ENCODE peak calls at places on chromosomes 6 and 20, in six cellular contexts. One of them, this sample, is unnamed.

GRCh38 chr20:57464642-57465211 is 60.2 kb downstream of the CTCFL start:
- DNase-seq in hepatocyte: peak
- DNase-seq in GM23338: peak
- DNase-seq in PC-9: peak
- DNase-seq in fibroblast of pulmonary artery: peak
- DNase-seq in heart left ventricle: no peak
- DNase-seq in this sample: peak

GRCh38 chr6:153063936-153064335 is 61.4 kb upstream of the MTRF1L start:
- DNase-seq in hepatocyte: no peak
- DNase-seq in GM23338: no peak
- DNase-seq in PC-9: no peak
- DNase-seq in fibroblast of pulmonary artery: no peak
- DNase-seq in heart left ventricle: no peak
- DNase-seq in this sample: no peak

GRCh38 chr6:100378576-100378975 is 86.1 kb downstream of the SIM1 start:
- DNase-seq in hepatocyte: no peak
- DNase-seq in GM23338: no peak
- DNase-seq in PC-9: no peak
- DNase-seq in fibroblast of pulmonary artery: no peak
- DNase-seq in heart left ventricle: no peak
- DNase-seq in this sample: no peak

GRCh38 chr20:51790256-51790655 is 12.1 kb downstream of the SALL4 start:
- DNase-seq in hepatocyte: no peak
- DNase-seq in GM23338: no peak
- DNase-seq in PC-9: no peak
- DNase-seq in fibroblast of pulmonary artery: no peak
- DNase-seq in heart left ventricle: no peak
- DNase-seq in this sample: no peak

GRCh38 chr6:15401769-15402250 is 155.9 kb downstream of the JARID2 start:
- DNase-seq in hepatocyte: peak
- DNase-seq in GM23338: no peak
- DNase-seq in PC-9: peak
- DNase-seq in fibroblast of pulmonary artery: peak
- DNase-seq in heart left ventricle: no peak
- DNase-seq in this sample: no peak

GRCh38 chr6:107154131-107154906 is 39.0 kb upstream of the BEND3 start:
- DNase-seq in hepatocyte: peak
- DNase-seq in GM23338: peak
- DNase-seq in PC-9: no peak
- DNase-seq in fibroblast of pulmonary artery: no peak
- DNase-seq in heart left ventricle: no peak
- DNase-seq in this sample: no peak

GRCh38 chr6:106631356-106631755 is 2.0 kb downstream of the QRSL1 start:
- DNase-seq in hepatocyte: no peak
- DNase-seq in GM23338: no peak
- DNase-seq in PC-9: no peak
- DNase-seq in fibroblast of pulmonary artery: peak
- DNase-seq in heart left ventricle: no peak
- DNase-seq in this sample: peak

GRCh38 chr6:44569131-44569530 is 181.6 kb downstream of the CDC5L start:
- DNase-seq in hepatocyte: no peak
- DNase-seq in GM23338: no peak
- DNase-seq in PC-9: no peak
- DNase-seq in fibroblast of pulmonary artery: no peak
- DNase-seq in heart left ventricle: no peak
- DNase-seq in this sample: no peak

GRCh38 chr20:50120935-50121693 is 8.2 kb upstream of the UBE2V1 start:
- DNase-seq in hepatocyte: peak
- DNase-seq in GM23338: peak
- DNase-seq in PC-9: peak
- DNase-seq in fibroblast of pulmonary artery: peak
- DNase-seq in heart left ventricle: peak
- DNase-seq in this sample: peak

GRCh38 chr6:118578617-118579016 is 30.5 kb downstream of the PLN start:
- DNase-seq in hepatocyte: no peak
- DNase-seq in GM23338: peak
- DNase-seq in PC-9: no peak
- DNase-seq in fibroblast of pulmonary artery: no peak
- DNase-seq in heart left ventricle: no peak
- DNase-seq in this sample: peak

GRCh38 chr20:48843125-48843806 is 15.5 kb upstream of the PREX1 start:
- DNase-seq in hepatocyte: no peak
- DNase-seq in GM23338: peak
- DNase-seq in PC-9: no peak
- DNase-seq in fibroblast of pulmonary artery: no peak
- DNase-seq in heart left ventricle: no peak
- DNase-seq in this sample: no peak

GRCh38 chr6:70445001-70445400 is 31.7 kb downstream of the FAM135A start:
- DNase-seq in hepatocyte: no peak
- DNase-seq in GM23338: no peak
- DNase-seq in PC-9: no peak
- DNase-seq in fibroblast of pulmonary artery: no peak
- DNase-seq in heart left ventricle: no peak
- DNase-seq in this sample: no peak

GRCh38 chr20:34642009-34642408 is 34.9 kb downstream of the PIGU start:
- DNase-seq in hepatocyte: no peak
- DNase-seq in GM23338: no peak
- DNase-seq in PC-9: no peak
- DNase-seq in fibroblast of pulmonary artery: no peak
- DNase-seq in heart left ventricle: no peak
- DNase-seq in this sample: no peak

GRCh38 chr6:24583463-24584389 is 62.3 kb downstream of the KIAA0319 start:
- DNase-seq in hepatocyte: peak
- DNase-seq in GM23338: peak
- DNase-seq in PC-9: peak
- DNase-seq in fibroblast of pulmonary artery: peak
- DNase-seq in heart left ventricle: peak
- DNase-seq in this sample: peak

GRCh38 chr6:120147218-120147871 is 797.8 kb upstream of the MAN1A1 start:
- DNase-seq in hepatocyte: no peak
- DNase-seq in GM23338: peak
- DNase-seq in PC-9: no peak
- DNase-seq in fibroblast of pulmonary artery: no peak
- DNase-seq in heart left ventricle: peak
- DNase-seq in this sample: no peak

GRCh38 chr6:135296715-135297114 is 115.6 kb downstream of the MYB start:
- DNase-seq in hepatocyte: no peak
- DNase-seq in GM23338: no peak
- DNase-seq in PC-9: no peak
- DNase-seq in fibroblast of pulmonary artery: no peak
- DNase-seq in heart left ventricle: no peak
- DNase-seq in this sample: no peak

GRCh38 chr6:20791932-20792331 is 257.7 kb downstream of the CDKAL1 start:
- DNase-seq in hepatocyte: no peak
- DNase-seq in GM23338: no peak
- DNase-seq in PC-9: no peak
- DNase-seq in fibroblast of pulmonary artery: no peak
- DNase-seq in heart left ventricle: no peak
- DNase-seq in this sample: peak

GRCh38 chr6:6008648-6009421 is 2.1 kb upstream of the NRN1 start:
- DNase-seq in hepatocyte: peak
- DNase-seq in GM23338: peak
- DNase-seq in PC-9: no peak
- DNase-seq in fibroblast of pulmonary artery: no peak
- DNase-seq in heart left ventricle: peak
- DNase-seq in this sample: peak

GRCh38 chr6:127192911-127193503 is 73.7 kb upstream of the RNF146 start:
- DNase-seq in hepatocyte: no peak
- DNase-seq in GM23338: no peak
- DNase-seq in PC-9: no peak
- DNase-seq in fibroblast of pulmonary artery: peak
- DNase-seq in heart left ventricle: no peak
- DNase-seq in this sample: peak

GRCh38 chr6:139862311-139862710 is 487.9 kb upstream of the CITED2 start:
- DNase-seq in hepatocyte: no peak
- DNase-seq in GM23338: no peak
- DNase-seq in PC-9: no peak
- DNase-seq in fibroblast of pulmonary artery: no peak
- DNase-seq in heart left ventricle: no peak
- DNase-seq in this sample: no peak

GRCh38 chr20:18831830-18832229 is 18.2 kb downstream of the SCP2D1 start:
- DNase-seq in hepatocyte: peak
- DNase-seq in GM23338: no peak
- DNase-seq in PC-9: no peak
- DNase-seq in fibroblast of pulmonary artery: peak
- DNase-seq in heart left ventricle: no peak
- DNase-seq in this sample: no peak

GRCh38 chr20:13458860-13459451 is 179.8 kb downstream of the TASP1 start:
- DNase-seq in hepatocyte: peak
- DNase-seq in GM23338: peak
- DNase-seq in PC-9: no peak
- DNase-seq in fibroblast of pulmonary artery: peak
- DNase-seq in heart left ventricle: no peak
- DNase-seq in this sample: peak

GRCh38 chr6:105495515-105495914 is 92.6 kb upstream of the PREP start:
- DNase-seq in hepatocyte: no peak
- DNase-seq in GM23338: no peak
- DNase-seq in PC-9: no peak
- DNase-seq in fibroblast of pulmonary artery: no peak
- DNase-seq in heart left ventricle: no peak
- DNase-seq in this sample: no peak

GRCh38 chr6:105489213-105489525 is 86.3 kb upstream of the PREP start:
- DNase-seq in hepatocyte: no peak
- DNase-seq in GM23338: no peak
- DNase-seq in PC-9: no peak
- DNase-seq in fibroblast of pulmonary artery: no peak
- DNase-seq in heart left ventricle: no peak
- DNase-seq in this sample: no peak

GRCh38 chr6:105494688-105495087 is 91.8 kb upstream of the PREP start:
- DNase-seq in hepatocyte: no peak
- DNase-seq in GM23338: peak
- DNase-seq in PC-9: no peak
- DNase-seq in fibroblast of pulmonary artery: no peak
- DNase-seq in heart left ventricle: no peak
- DNase-seq in this sample: no peak

GRCh38 chr6:105492706-105493673 is 90.1 kb upstream of the PREP start:
- DNase-seq in hepatocyte: peak
- DNase-seq in GM23338: no peak
- DNase-seq in PC-9: no peak
- DNase-seq in fibroblast of pulmonary artery: no peak
- DNase-seq in heart left ventricle: no peak
- DNase-seq in this sample: no peak

DNA sequence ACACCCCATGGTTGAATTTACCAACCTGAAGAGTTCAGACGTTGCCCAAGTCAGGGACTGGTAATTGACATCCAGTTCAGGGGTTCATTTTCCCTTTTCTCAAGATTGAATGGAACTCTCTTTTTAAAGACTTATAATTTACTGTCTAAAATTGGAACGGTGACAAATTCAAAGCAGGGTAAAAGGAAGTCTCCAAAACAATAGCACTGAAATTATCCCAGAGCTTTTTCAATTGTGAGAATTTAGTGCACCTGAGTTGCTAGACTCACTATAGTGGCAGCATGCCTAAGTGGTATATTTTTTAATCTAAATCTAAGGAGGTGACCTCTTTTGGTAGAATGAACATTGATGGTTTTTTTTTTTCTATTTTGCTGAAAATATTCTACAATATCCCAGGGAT is 90.9 kb upstream of the PREP start:
- DNase-seq in hepatocyte: no peak
- DNase-seq in GM23338: no peak
- DNase-seq in PC-9: no peak
- DNase-seq in fibroblast of pulmonary artery: no peak
- DNase-seq in heart left ventricle: no peak
- DNase-seq in this sample: no peak
- H3K4me3 ChIP-seq in hepatocyte: no peak
- H3K4me3 ChIP-seq in GM23338: no peak
- H3K4me3 ChIP-seq in PC-9: no peak
- H3K4me3 ChIP-seq in fibroblast of pulmonary artery: no peak
- H3K4me3 ChIP-seq in heart left ventricle: no peak
- H3K4me3 ChIP-seq in this sample: no peak

GRCh38 chr20:62601172-62601571 is 41.1 kb upstream of the SLCO4A1 start:
- DNase-seq in hepatocyte: no peak
- DNase-seq in GM23338: no peak
- DNase-seq in PC-9: no peak
- DNase-seq in fibroblast of pulmonary artery: no peak
- DNase-seq in heart left ventricle: no peak
- DNase-seq in this sample: no peak
- H3K4me3 ChIP-seq in hepatocyte: no peak
- H3K4me3 ChIP-seq in GM23338: no peak
- H3K4me3 ChIP-seq in PC-9: no peak
- H3K4me3 ChIP-seq in fibroblast of pulmonary artery: no peak
- H3K4me3 ChIP-seq in heart left ventricle: no peak
- H3K4me3 ChIP-seq in this sample: no peak

GRCh38 chr6:131948221-131948661 is 2.9 kb downstream of the CCN2 start:
- DNase-seq in hepatocyte: no peak
- DNase-seq in GM23338: no peak
- DNase-seq in PC-9: no peak
- DNase-seq in fibroblast of pulmonary artery: peak
- DNase-seq in heart left ventricle: no peak
- DNase-seq in this sample: peak
- H3K4me3 ChIP-seq in hepatocyte: no peak
- H3K4me3 ChIP-seq in GM23338: peak
- H3K4me3 ChIP-seq in PC-9: no peak
- H3K4me3 ChIP-seq in fibroblast of pulmonary artery: peak
- H3K4me3 ChIP-seq in heart left ventricle: no peak
- H3K4me3 ChIP-seq in this sample: peak

GRCh38 chr6:121482751-121483150 is 47.3 kb downstream of the GJA1 start:
- DNase-seq in hepatocyte: no peak
- DNase-seq in GM23338: no peak
- DNase-seq in PC-9: no peak
- DNase-seq in fibroblast of pulmonary artery: no peak
- DNase-seq in heart left ventricle: no peak
- DNase-seq in this sample: no peak

GRCh38 chr6:121482004-121482693 is 46.7 kb downstream of the GJA1 start:
- DNase-seq in hepatocyte: no peak
- DNase-seq in GM23338: no peak
- DNase-seq in PC-9: peak
- DNase-seq in fibroblast of pulmonary artery: peak
- DNase-seq in heart left ventricle: no peak
- DNase-seq in this sample: peak

GRCh38 chr6:121479486-121480098 is 44.1 kb downstream of the GJA1 start:
- DNase-seq in hepatocyte: no peak
- DNase-seq in GM23338: no peak
- DNase-seq in PC-9: no peak
- DNase-seq in fibroblast of pulmonary artery: no peak
- DNase-seq in heart left ventricle: no peak
- DNase-seq in this sample: no peak

GRCh38 chr6:121485359-121485809 is 49.9 kb downstream of the GJA1 start:
- DNase-seq in hepatocyte: peak
- DNase-seq in GM23338: peak
- DNase-seq in PC-9: no peak
- DNase-seq in fibroblast of pulmonary artery: peak
- DNase-seq in heart left ventricle: no peak
- DNase-seq in this sample: peak

DNA sequence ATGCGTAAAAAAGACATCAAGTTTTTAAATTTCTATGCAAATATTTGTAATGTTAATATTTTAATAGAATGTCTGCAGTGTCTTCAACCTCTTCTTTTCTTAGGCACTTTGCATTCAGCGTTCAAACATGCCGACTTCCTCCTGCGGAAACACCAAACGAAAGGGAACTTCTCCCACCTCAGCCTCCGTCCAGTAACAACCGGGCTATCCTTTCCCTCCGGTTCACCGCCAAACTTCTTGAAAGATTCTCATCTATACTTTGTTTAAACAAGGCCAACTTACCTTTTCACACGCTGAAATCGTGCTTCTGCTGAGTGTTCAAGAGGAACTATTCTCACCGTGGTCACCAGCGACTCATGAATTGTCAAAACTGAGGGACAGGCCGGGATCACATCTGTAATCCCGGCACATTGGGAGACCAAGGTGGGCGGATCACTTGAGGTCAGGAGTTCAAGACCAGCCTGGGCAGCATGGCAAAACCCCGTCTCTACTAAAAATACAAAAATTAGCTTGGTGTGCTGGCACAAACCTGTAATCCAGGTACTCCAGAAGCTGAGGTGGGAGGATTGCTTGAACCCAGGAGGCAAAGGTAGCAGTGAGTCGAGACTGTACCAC is 44.8 kb downstream of the GJA1 start:
- DNase-seq in hepatocyte: no peak
- DNase-seq in GM23338: peak
- DNase-seq in PC-9: no peak
- DNase-seq in fibroblast of pulmonary artery: no peak
- DNase-seq in heart left ventricle: no peak
- DNase-seq in this sample: no peak
- H3K4me3 ChIP-seq in hepatocyte: no peak
- H3K4me3 ChIP-seq in GM23338: no peak
- H3K4me3 ChIP-seq in PC-9: no peak
- H3K4me3 ChIP-seq in fibroblast of pulmonary artery: no peak
- H3K4me3 ChIP-seq in heart left ventricle: no peak
- H3K4me3 ChIP-seq in this sample: no peak

This sample was measured in cardiac fibroblast.